ENCODE peak calls at places on chromosomes 3 and 15, in seven cellular contexts. One of them, this sample, is unnamed.

GRCh38 chr15:85296615-85297402 is 83.6 kb upstream of the AKAP13 start:
- DNase-seq in NCI-H1105 treated with DMSO at 0.1 percent for 48 hours: peak
- DNase-seq in HS-5: peak
- DNase-seq in naive thymus-derived CD4-positive, alpha-beta T cell: peak
- DNase-seq in posterior vena cava: no peak
- DNase-seq in RCC 7860: peak
- DNase-seq in HEK293T: peak
- DNase-seq in this sample: peak

GRCh38 chr3:184663756-184664155 is 48.1 kb downstream of the MAGEF1 start:
- DNase-seq in naive thymus-derived CD4-positive, alpha-beta T cell: no peak
- DNase-seq in HS-5: no peak
- DNase-seq in posterior vena cava: no peak
- DNase-seq in RCC 7860: no peak
- DNase-seq in NCI-H1105 treated with DMSO at 0.1 percent for 48 hours: no peak
- DNase-seq in HEK293T: no peak
- DNase-seq in this sample: no peak

GRCh38 chr3:66255865-66256264 is 35.1 kb downstream of the SLC25A26 start:
- DNase-seq in HS-5: no peak
- DNase-seq in NCI-H1105 treated with DMSO at 0.1 percent for 48 hours: no peak
- DNase-seq in RCC 7860: no peak
- DNase-seq in posterior vena cava: no peak
- DNase-seq in naive thymus-derived CD4-positive, alpha-beta T cell: no peak
- DNase-seq in HEK293T: no peak
- DNase-seq in this sample: no peak

GRCh38 chr3:151976211-151977050 is 103.0 kb downstream of the SUCNR1 start:
- DNase-seq in HEK293T: no peak
- DNase-seq in NCI-H1105 treated with DMSO at 0.1 percent for 48 hours: no peak
- DNase-seq in HS-5: peak
- DNase-seq in RCC 7860: peak
- DNase-seq in naive thymus-derived CD4-positive, alpha-beta T cell: no peak
- DNase-seq in posterior vena cava: no peak
- DNase-seq in this sample: peak

GRCh38 chr3:82761858-82762257 is 1000.4 kb upstream of the GBE1 start:
- DNase-seq in naive thymus-derived CD4-positive, alpha-beta T cell: no peak
- DNase-seq in posterior vena cava: no peak
- DNase-seq in NCI-H1105 treated with DMSO at 0.1 percent for 48 hours: no peak
- DNase-seq in HS-5: no peak
- DNase-seq in HEK293T: no peak
- DNase-seq in RCC 7860: no peak
- DNase-seq in this sample: no peak

GRCh38 chr15:89559865-89560264 is 15.4 kb upstream of the TICRR start:
- DNase-seq in NCI-H1105 treated with DMSO at 0.1 percent for 48 hours: no peak
- DNase-seq in posterior vena cava: no peak
- DNase-seq in HEK293T: no peak
- DNase-seq in HS-5: no peak
- DNase-seq in naive thymus-derived CD4-positive, alpha-beta T cell: no peak
- DNase-seq in RCC 7860: no peak
- DNase-seq in this sample: no peak

GRCh38 chr3:190614466-190615384 is 100.8 kb downstream of the IL1RAP start:
- DNase-seq in HEK293T: no peak
- DNase-seq in RCC 7860: no peak
- DNase-seq in posterior vena cava: no peak
- DNase-seq in naive thymus-derived CD4-positive, alpha-beta T cell: no peak
- DNase-seq in NCI-H1105 treated with DMSO at 0.1 percent for 48 hours: no peak
- DNase-seq in HS-5: no peak
- DNase-seq in this sample: no peak

GRCh38 chr15:77014137-77015081 is 19.5 kb downstream of the PSTPIP1 start:
- DNase-seq in HEK293T: no peak
- DNase-seq in posterior vena cava: no peak
- DNase-seq in HS-5: no peak
- DNase-seq in NCI-H1105 treated with DMSO at 0.1 percent for 48 hours: no peak
- DNase-seq in RCC 7860: no peak
- DNase-seq in naive thymus-derived CD4-positive, alpha-beta T cell: no peak
- DNase-seq in this sample: no peak

This sample was measured in A549.